ENCODE peak calls at places on chromosomes 16 and 17, in six cellular contexts. I is heart left ventricle, M is WTC11, C is T-helper 2 cell, O is NCI-H1048, B is left ventricle myocardium superior. N is an unnamed sample.

GRCh38 chr17:44926841-44927525 is 11.7 kb upstream of the GFAP start:
- DNase-seq in I (no peak), M (no peak), C (no peak), O (no peak), B (no peak), N (no peak)

GRCh38 chr16:27242868-27243590 is 25.5 kb downstream of the NSMCE1 start:
- DNase-seq in I (peak), M (no peak), C (peak), O (no peak), B (peak), N (no peak)

GRCh38 chr17:81429353-81429774 is 34.1 kb downstream of the BAHCC1 start:
- DNase-seq in I (peak), M (no peak), C (no peak), O (peak), B (peak), N (peak)

GRCh38 chr17:79988163-79988971 is 47.3 kb downstream of the TBC1D16 start:
- DNase-seq in I (peak), M (no peak), C (no peak), O (no peak), B (no peak), N (no peak)

GRCh38 chr17:48128411-48128810 is 20.8 kb downstream of the SNX11 start:
- DNase-seq in I (no peak), M (no peak), C (no peak), O (no peak), B (no peak), N (no peak)

GRCh38 chr17:67335245-67335835 is 31.0 kb downstream of the PSMD12 start:
- DNase-seq in I (no peak), M (no peak), C (no peak), O (no peak), B (no peak), N (no peak)

GRCh38 chr17:78478757-78479297 is 98.4 kb downstream of the DNAH17 start:
- DNase-seq in I (no peak), M (no peak), C (no peak), O (no peak), B (no peak), N (no peak)

GRCh38 chr17:44828919-44829557 is 1.0 kb downstream of the GJC1 start:
- DNase-seq in I (no peak), M (no peak), C (peak), O (no peak), B (no peak), N (no peak)

GRCh38 chr16:35176449-35176848 is 1717.0 kb downstream of the TP53TG3F start:
- DNase-seq in I (no peak), M (no peak), C (no peak), O (no peak), B (peak), N (no peak)

GRCh38 chr16:78040396-78040795 is 18.0 kb downstream of the CLEC3A start:
- DNase-seq in I (no peak), M (no peak), C (no peak), O (no peak), B (no peak), N (no peak)

GRCh38 chr17:8986295-8986694 is 20.8 kb upstream of the PIK3R5 start:
- DNase-seq in I (no peak), M (no peak), C (no peak), O (no peak), B (no peak), N (no peak)

GRCh38 chr17:74432484-74433391 is 850 bp downstream of the GPRC5C start:
- DNase-seq in I (no peak), M (peak), C (no peak), O (no peak), B (no peak), N (no peak)

GRCh38 chr16:55526448-55526847 is 17.6 kb downstream of the LPCAT2 start:
- DNase-seq in I (no peak), M (no peak), C (no peak), O (no peak), B (no peak), N (no peak)

GRCh38 chr17:3529817-3530741 is 27.5 kb downstream of the TRPV3 start:
- DNase-seq in I (peak), M (peak), C (no peak), O (no peak), B (peak), N (peak)

GRCh38 chr16:49855280-49855821 is 561 bp downstream of the ZNF423 start:
- DNase-seq in I (peak), M (peak), C (peak), O (no peak), B (peak), N (peak)

GRCh38 chr16:68445458-68445857 is 2.9 kb downstream of the SMPD3 start:
- DNase-seq in I (no peak), M (peak), C (peak), O (no peak), B (no peak), N (no peak)

GRCh38 chr17:75178453-75178852 is 4.3 kb downstream of the SUMO2 start:
- DNase-seq in I (no peak), M (no peak), C (peak), O (no peak), B (no peak), N (no peak)

GRCh38 chr16:46673320-46674013 is 15.5 kb downstream of the VPS35 start:
- DNase-seq in I (no peak), M (peak), C (peak), O (no peak), B (no peak), N (peak)

GRCh38 chr17:35185849-35186248 is 8.3 kb downstream of the SLC35G3 start:
- DNase-seq in I (no peak), M (no peak), C (peak), O (no peak), B (no peak), N (no peak)

GRCh38 chr16:5884996-5885395 is 787.4 kb upstream of the EEF2KMT start:
- DNase-seq in I (no peak), M (no peak), C (peak), O (no peak), B (no peak), N (no peak)

GRCh38 chr17:68248886-68249872 is 1.3 kb downstream of the AMZ2 start:
- DNase-seq in I (no peak), M (no peak), C (peak), O (no peak), B (no peak), N (no peak)

GRCh38 chr17:51144266-51145022 is 8.9 kb upstream of the NME1 start:
- DNase-seq in I (no peak), M (no peak), C (no peak), O (no peak), B (no peak), N (no peak)

GRCh38 chr17:30477758-30478115 is 529 bp downstream of the GOSR1 start:
- DNase-seq in I (no peak), M (no peak), C (no peak), O (no peak), B (no peak), N (no peak)

GRCh38 chr16:30030011-30030685 is 923 bp downstream of the TLCD3B start:
- DNase-seq in I (no peak), M (no peak), C (no peak), O (no peak), B (no peak), N (no peak)

GRCh38 chr16:61500851-61501250 is 535.4 kb downstream of the CDH8 start:
- DNase-seq in I (no peak), M (no peak), C (no peak), O (no peak), B (no peak), N (no peak)

GRCh38 chr17:79019631-79020584 is 4.1 kb upstream of the C1QTNF1 start:
- DNase-seq in I (peak), M (no peak), C (peak), O (no peak), B (peak), N (peak)

GRCh38 chr17:33508215-33508614 is 215.1 kb upstream of the ASIC2 start:
- DNase-seq in I (no peak), M (no peak), C (no peak), O (no peak), B (no peak), N (no peak)

GRCh38 chr16:4315185-4316102 is at the start of gene GLIS2:
- DNase-seq in I (peak), M (peak), C (peak), O (no peak), B (peak), N (no peak)

GRCh38 chr16:23359092-23359760 is 57.1 kb downstream of the SCNN1B start:
- DNase-seq in I (no peak), M (no peak), C (no peak), O (no peak), B (no peak), N (no peak)

GRCh38 chr17:8285270-8286181 is 2.9 kb upstream of the RANGRF start:
- DNase-seq in I (peak), M (no peak), C (no peak), O (no peak), B (no peak), N (no peak)

GRCh38 chr16:60413969-60414368 is 1622.3 kb downstream of the CDH8 start:
- DNase-seq in I (no peak), M (no peak), C (no peak), O (no peak), B (no peak), N (no peak)

GRCh38 chr17:79952265-79952877 is 83.3 kb downstream of the TBC1D16 start:
- DNase-seq in I (no peak), M (no peak), C (no peak), O (no peak), B (no peak), N (no peak)

GRCh38 chr17:55580596-55581133 is 69.4 kb upstream of the SMIM36 start:
- DNase-seq in I (no peak), M (no peak), C (peak), O (no peak), B (no peak), N (no peak)

GRCh38 chr17:13953871-13954270 is 115.4 kb upstream of the COX10 start:
- DNase-seq in I (no peak), M (no peak), C (no peak), O (no peak), B (no peak), N (no peak)

GRCh38 chr17:64331946-64332493 is 58.6 kb downstream of the PECAM1 start:
- DNase-seq in I (no peak), M (no peak), C (no peak), O (no peak), B (peak), N (no peak)

GRCh38 chr16:54194008-54194731 is 92.4 kb downstream of the IRX3 start:
- DNase-seq in I (peak), M (peak), C (no peak), O (no peak), B (peak), N (peak)

GRCh38 chr17:18119938-18120337 is 11.4 kb downstream of the MYO15A start:
- DNase-seq in I (no peak), M (no peak), C (no peak), O (no peak), B (no peak), N (no peak)

GRCh38 chr17:46889992-46890564 is 32.9 kb upstream of the GOSR2 start:
- DNase-seq in I (no peak), M (no peak), C (no peak), O (no peak), B (no peak), N (no peak)

GRCh38 chr16:11084484-11085024 is 140.2 kb downstream of the CLEC16A start:
- DNase-seq in I (no peak), M (no peak), C (no peak), O (no peak), B (no peak), N (peak)

N was measured in gastrocnemius medialis.